ENCODE peak calls at places on chromosomes 5 and 9, in four cellular contexts. One of them, this sample, is unnamed.

GRCh38 chr5:169020102-169020501 is 280.8 kb downstream of the SLIT3 start:
- DNase-seq in NT2/D1: no peak
- DNase-seq in HCT116: peak
- DNase-seq in K562: peak
- DNase-seq in this sample: no peak

GRCh38 chr5:170111088-170111796 is 5.5 kb downstream of the FOXI1 start:
- DNase-seq in HCT116: no peak
- DNase-seq in K562: no peak
- DNase-seq in NT2/D1: no peak
- DNase-seq in this sample: no peak

GRCh38 chr9:87395804-87396458 is 101.7 kb upstream of the DAPK1 start:
- DNase-seq in K562: no peak
- DNase-seq in HCT116: no peak
- DNase-seq in NT2/D1: no peak
- DNase-seq in this sample: peak

GRCh38 chr5:69167488-69167845 is 517 bp downstream of the CCNB1 start:
- DNase-seq in HCT116: no peak
- DNase-seq in K562: peak
- DNase-seq in NT2/D1: peak
- DNase-seq in this sample: no peak

GRCh38 chr9:128917151-128917849 is 3.5 kb upstream of the PHYHD1 start:
- DNase-seq in HCT116: no peak
- DNase-seq in NT2/D1: no peak
- DNase-seq in K562: no peak
- DNase-seq in this sample: peak

GRCh38 chr5:107615173-107615856 is 55.4 kb downstream of the EFNA5 start:
- DNase-seq in NT2/D1: no peak
- DNase-seq in K562: no peak
- DNase-seq in HCT116: no peak
- DNase-seq in this sample: no peak

GRCh38 chr5:158684469-158684868 is 415.2 kb downstream of the EBF1 start:
- DNase-seq in K562: no peak
- DNase-seq in HCT116: no peak
- DNase-seq in NT2/D1: no peak
- DNase-seq in this sample: no peak

GRCh38 chr5:78927657-78928282 is 57.3 kb downstream of the ARSB start:
- DNase-seq in K562: no peak
- DNase-seq in HCT116: peak
- DNase-seq in NT2/D1: peak
- DNase-seq in this sample: peak

GRCh38 chr9:35776018-35776417 is 15.4 kb upstream of the NPR2 start:
- DNase-seq in NT2/D1: no peak
- DNase-seq in HCT116: no peak
- DNase-seq in K562: peak
- DNase-seq in this sample: no peak

GRCh38 chr5:34411470-34412346 is 244.4 kb upstream of the RAI14 start:
- DNase-seq in NT2/D1: no peak
- DNase-seq in HCT116: no peak
- DNase-seq in K562: no peak
- DNase-seq in this sample: no peak

GRCh38 chr5:177091232-177091631 is 4.5 kb downstream of the FGFR4 start:
- DNase-seq in NT2/D1: no peak
- DNase-seq in HCT116: no peak
- DNase-seq in K562: no peak
- DNase-seq in this sample: no peak

GRCh38 chr9:26524225-26524624 is 368.4 kb downstream of the CAAP1 start:
- DNase-seq in HCT116: no peak
- DNase-seq in NT2/D1: no peak
- DNase-seq in K562: no peak
- DNase-seq in this sample: no peak

GRCh38 chr5:53253421-53253871 is 143.9 kb upstream of the MOCS2 start:
- DNase-seq in NT2/D1: no peak
- DNase-seq in K562: peak
- DNase-seq in HCT116: no peak
- DNase-seq in this sample: no peak

GRCh38 chr5:132426525-132427138 is 57.1 kb downstream of the SLC22A5 start:
- DNase-seq in NT2/D1: no peak
- DNase-seq in K562: peak
- DNase-seq in HCT116: no peak
- DNase-seq in this sample: peak

GRCh38 chr9:12818431-12819000 is 43.7 kb downstream of the LURAP1L start:
- DNase-seq in K562: no peak
- DNase-seq in HCT116: no peak
- DNase-seq in NT2/D1: no peak
- DNase-seq in this sample: no peak

GRCh38 chr9:86801246-86801645 is 146.1 kb downstream of the GAS1 start:
- DNase-seq in NT2/D1: no peak
- DNase-seq in K562: no peak
- DNase-seq in HCT116: no peak
- DNase-seq in this sample: no peak

GRCh38 chr9:5582835-5583195 is 46.1 kb upstream of the RIC1 start:
- DNase-seq in NT2/D1: no peak
- DNase-seq in HCT116: no peak
- DNase-seq in K562: no peak
- DNase-seq in this sample: no peak
- TF ChIP-seq YY1 in NT2/D1: no peak
- TF ChIP-seq YY1 in HCT116: no peak
- TF ChIP-seq YY1 in K562: no peak
- TF ChIP-seq YY1 in this sample: no peak

DNA sequence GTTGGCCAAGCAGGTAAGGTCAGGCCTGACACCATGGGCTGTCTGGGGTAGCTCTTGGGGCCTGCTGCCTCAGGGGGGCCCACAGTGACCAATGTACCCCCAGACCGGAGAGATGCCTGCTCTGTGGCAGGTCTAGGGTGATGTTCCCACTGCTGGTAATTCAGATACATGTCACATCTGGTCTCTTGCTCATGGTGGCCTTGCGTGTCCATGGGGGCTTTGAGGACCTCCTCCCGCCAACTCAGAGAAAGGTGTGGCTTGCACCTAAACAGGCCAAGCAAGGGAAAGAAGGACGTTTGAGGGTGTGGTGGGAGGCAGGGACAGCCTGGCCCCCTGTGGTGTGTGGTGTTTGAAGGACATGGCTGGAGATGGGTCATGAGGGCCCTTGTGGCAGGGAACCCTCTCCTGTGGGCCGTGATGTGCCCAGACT is 75.2 kb downstream of the PHF2 start:
- DNase-seq in K562: no peak
- DNase-seq in NT2/D1: no peak
- DNase-seq in HCT116: no peak
- DNase-seq in this sample: no peak
- TF ChIP-seq YY1 in K562: no peak
- TF ChIP-seq YY1 in NT2/D1: no peak
- TF ChIP-seq YY1 in HCT116: no peak
- TF ChIP-seq YY1 in this sample: no peak

DNA sequence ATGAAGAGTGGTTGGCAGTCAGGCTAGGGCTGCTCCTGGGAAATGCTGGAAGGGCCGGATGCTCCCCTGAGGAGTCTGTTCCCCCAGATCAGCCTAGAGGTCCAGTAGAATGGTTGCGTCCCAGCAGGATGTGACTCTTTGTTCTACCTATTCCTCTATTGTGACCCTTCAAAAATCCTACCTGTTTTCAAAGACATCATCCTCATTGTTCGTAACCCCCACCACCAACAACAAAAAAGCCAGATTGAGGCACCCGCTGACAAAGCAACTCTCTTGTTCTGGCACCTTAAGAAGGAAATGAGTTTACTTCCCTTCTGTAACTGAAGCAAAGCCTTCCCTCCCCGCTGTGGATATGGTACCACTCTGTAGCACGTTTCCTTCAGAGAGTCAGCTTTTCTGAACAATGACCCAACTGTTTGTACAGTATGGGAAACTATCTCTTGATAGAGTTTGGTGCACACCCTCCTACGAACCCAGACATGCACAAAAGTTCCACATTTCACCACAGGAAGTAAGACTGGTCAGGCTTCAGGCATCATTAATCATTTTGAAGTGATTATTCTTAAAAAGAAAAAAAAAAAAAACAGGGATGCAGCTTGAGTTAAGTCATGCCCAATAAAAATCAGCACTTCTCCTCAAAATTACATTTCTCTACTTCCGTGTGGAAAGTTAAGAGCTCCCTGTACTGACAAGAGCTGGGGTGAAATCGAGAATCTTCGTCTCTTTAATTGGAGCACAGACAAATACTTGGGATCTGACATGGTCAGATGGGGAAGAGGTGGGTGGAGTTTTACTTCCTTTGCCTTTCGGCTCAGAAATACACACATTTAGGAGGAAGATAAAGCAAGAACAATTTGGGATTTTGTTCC is 207.0 kb downstream of the ENC1 start:
- DNase-seq in NT2/D1: no peak
- DNase-seq in K562: no peak
- DNase-seq in HCT116: no peak
- DNase-seq in this sample: no peak
- TF ChIP-seq YY1 in NT2/D1: no peak
- TF ChIP-seq YY1 in K562: no peak
- TF ChIP-seq YY1 in HCT116: no peak
- TF ChIP-seq YY1 in this sample: no peak

DNA sequence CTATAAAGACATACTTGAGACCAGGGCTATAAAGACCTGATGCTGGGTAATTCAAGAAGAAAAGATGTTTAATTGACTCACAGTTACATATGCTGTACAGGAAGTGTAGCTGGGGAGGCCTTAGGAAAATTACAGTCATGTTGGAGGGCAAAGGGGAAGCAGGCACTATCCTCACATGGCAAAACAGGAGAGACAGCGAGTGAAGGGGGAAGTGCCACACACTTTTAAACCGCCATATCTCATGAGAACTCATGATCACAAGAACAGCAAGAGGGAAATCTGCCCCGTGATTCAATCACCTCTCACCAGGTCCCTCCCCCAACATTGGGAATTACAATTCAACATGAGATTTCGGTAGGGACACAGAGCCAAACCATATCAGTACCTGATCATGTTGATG is 89.9 kb upstream of the ADAMTSL1 start:
- DNase-seq in HCT116: no peak
- DNase-seq in NT2/D1: no peak
- DNase-seq in K562: no peak
- DNase-seq in this sample: no peak
- TF ChIP-seq YY1 in HCT116: no peak
- TF ChIP-seq YY1 in NT2/D1: no peak
- TF ChIP-seq YY1 in K562: no peak
- TF ChIP-seq YY1 in this sample: no peak

DNA sequence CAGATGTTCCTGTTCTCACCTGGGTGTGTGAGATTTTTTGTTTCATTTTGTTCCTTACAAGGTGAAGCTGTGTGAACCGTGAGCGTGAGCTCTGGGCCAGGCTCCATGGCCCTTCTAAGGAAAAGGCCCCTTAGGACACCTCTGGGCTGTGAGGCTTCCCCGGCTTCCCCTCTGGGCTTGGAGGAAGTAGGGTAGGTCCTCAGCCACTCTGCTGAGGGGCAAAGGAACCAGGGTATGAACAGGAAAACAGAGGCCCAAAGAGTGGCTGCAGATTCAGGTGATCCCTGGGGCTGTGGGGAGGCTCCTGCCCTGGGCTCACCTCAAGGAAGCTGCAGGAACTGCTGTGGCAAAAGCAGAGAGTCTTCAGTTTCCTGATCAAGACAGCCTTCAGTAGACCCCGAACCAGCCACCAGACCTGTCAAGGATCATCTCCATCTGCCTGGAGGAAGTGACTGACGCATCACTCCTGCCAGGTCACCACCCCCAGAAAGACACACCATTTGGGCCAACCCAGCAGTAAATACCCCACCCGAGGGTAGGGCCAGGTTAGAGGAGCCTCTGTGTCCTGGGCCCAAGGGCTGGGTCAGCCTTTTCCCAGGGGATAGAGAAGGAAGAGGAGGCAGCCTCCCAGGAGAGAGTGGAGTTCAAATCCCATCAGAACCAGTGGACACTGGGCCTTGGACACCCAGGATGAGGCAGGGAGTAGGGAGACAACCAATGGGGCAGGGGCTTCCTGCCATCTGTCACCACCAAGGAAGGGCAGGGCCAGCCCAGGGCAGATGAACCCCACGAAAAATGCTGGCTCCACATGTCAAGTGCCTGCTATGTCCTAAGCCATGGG is 5.7 kb upstream of the ST6GALNAC6 start:
- DNase-seq in K562: peak
- DNase-seq in HCT116: no peak
- DNase-seq in NT2/D1: no peak
- DNase-seq in this sample: no peak
- TF ChIP-seq YY1 in K562: no peak
- TF ChIP-seq YY1 in HCT116: no peak
- TF ChIP-seq YY1 in NT2/D1: no peak
- TF ChIP-seq YY1 in this sample: no peak

This sample was measured in HepG2.